ENCODE peak calls at places on chromosomes 11 and 22, in seven cellular contexts. M, N, C, F, O, S and K are unnamed samples.

GRCh38 chr11:128205796-128206195 is 381.6 kb downstream of the ETS1 start:
- DNase-seq in M (no peak), S (no peak), F (no peak), C (no peak), N (no peak), O (no peak), K (no peak)

GRCh38 chr11:121446752-121447156 is 5.4 kb upstream of the SORL1 start:
- DNase-seq in N (peak), F (no peak), C (no peak), M (no peak), O (no peak), S (no peak), K (no peak)

GRCh38 chr22:32951081-32951806 is 106.9 kb downstream of the SYN3 start:
- DNase-seq in O (no peak), S (no peak), F (no peak), C (no peak), N (no peak), M (no peak), K (no peak)

GRCh38 chr11:1298695-1299492 is 10.5 kb downstream of the TOLLIP start:
- DNase-seq in F (no peak), M (peak), S (no peak), O (peak), C (no peak), N (no peak), K (peak)

GRCh38 chr22:20188567-20188877 is 37.7 kb upstream of the CCDC188 start:
- DNase-seq in S (no peak), O (no peak), M (no peak), C (no peak), N (no peak), F (no peak), K (no peak)

GRCh38 chr22:22395230-22395629 is 113.3 kb downstream of the ZNF280B start:
- DNase-seq in S (no peak), F (no peak), C (no peak), M (no peak), N (no peak), O (no peak), K (no peak)

GRCh38 chr22:20128902-20129746 is 2.5 kb upstream of the ZDHHC8 start:
- DNase-seq in C (no peak), F (no peak), N (no peak), O (no peak), S (peak), M (no peak), K (peak)

GRCh38 chr11:31986201-31986889 is 104.5 kb upstream of the RCN1 start:
- DNase-seq in N (no peak), S (no peak), F (no peak), C (no peak), O (no peak), M (no peak), K (peak)

GRCh38 chr11:27699242-27699925 is 871 bp downstream of the BDNF start:
- DNase-seq in F (no peak), O (no peak), S (no peak), C (no peak), N (peak), M (no peak), K (no peak)

GRCh38 chr11:86523738-86524602 is 148.4 kb downstream of the ME3 start:
- DNase-seq in C (peak), S (no peak), F (peak), O (no peak), N (no peak), M (no peak), K (no peak)

GRCh38 chr11:33256031-33256807 is 962 bp upstream of the HIPK3 start:
- DNase-seq in F (no peak), C (no peak), S (no peak), M (no peak), N (peak), O (no peak), K (peak)

GRCh38 chr11:125871391-125872137 is 15.9 kb upstream of the HYLS1 start:
- DNase-seq in C (peak), N (no peak), M (no peak), O (no peak), S (no peak), F (no peak), K (peak)

GRCh38 chr11:2940166-2940929 is 11.1 kb upstream of the PHLDA2 start:
- DNase-seq in O (no peak), N (no peak), M (no peak), C (peak), F (no peak), S (no peak), K (no peak)

GRCh38 chr11:16511109-16511806 is 154.9 kb upstream of the SOX6 start:
- DNase-seq in C (no peak), F (peak), S (no peak), M (no peak), O (no peak), N (peak), K (no peak)

GRCh38 chr11:2750601-2751522 is 51.1 kb upstream of the KCNQ1OT1 start:
- DNase-seq in N (peak), F (no peak), M (peak), C (no peak), O (no peak), S (no peak), K (peak)

GRCh38 chr11:61111786-61112517 is 9.7 kb downstream of the CD5 start:
- DNase-seq in C (no peak), O (no peak), F (no peak), N (no peak), S (peak), M (no peak), K (no peak)

GRCh38 chr11:96204721-96205459 is 138.1 kb downstream of the MAML2 start:
- DNase-seq in O (no peak), F (no peak), S (peak), M (no peak), N (no peak), C (no peak), K (no peak)

GRCh38 chr11:86484164-86484794 is 109.6 kb downstream of the CCDC81 start:
- DNase-seq in C (peak), O (no peak), M (no peak), N (no peak), S (no peak), F (no peak), K (no peak)

GRCh38 chr11:128555606-128556005 is 31.8 kb downstream of the ETS1 start:
- DNase-seq in N (no peak), O (no peak), M (no peak), C (peak), F (no peak), S (no peak), K (no peak)

GRCh38 chr11:5204787-5205186 is 4.3 kb upstream of the OR51V1 start:
- DNase-seq in N (no peak), O (no peak), C (peak), M (no peak), F (peak), S (no peak), K (peak)

GRCh38 chr22:20550851-20551744 is 43.7 kb downstream of the MED15 start:
- DNase-seq in C (no peak), S (peak), O (peak), M (no peak), N (no peak), F (no peak), K (peak)

GRCh38 chr11:10564692-10565318 is 3.7 kb downstream of the LYVE1 start:
- DNase-seq in M (no peak), C (no peak), N (no peak), S (no peak), F (no peak), O (no peak), K (peak)

GRCh38 chr11:116976941-116977570 is 121.2 kb downstream of the SIK3 start:
- DNase-seq in F (no peak), M (no peak), S (no peak), O (no peak), C (no peak), N (no peak), K (peak)

GRCh38 chr22:23156286-23156685 is 11.0 kb downstream of the RAB36 start:
- DNase-seq in S (no peak), N (no peak), C (no peak), M (no peak), F (no peak), O (no peak), K (no peak)

GRCh38 chr11:129750343-129751292 is 65.0 kb upstream of the TMEM45B start:
- DNase-seq in C (peak), S (peak), N (peak), M (peak), F (peak), O (peak), K (peak)

GRCh38 chr22:37659066-37659896 is 758 bp downstream of the PDXP start:
- DNase-seq in O (no peak), S (no peak), C (no peak), N (no peak), F (no peak), M (no peak), K (no peak)

GRCh38 chr11:1450344-1450875 is 36.2 kb downstream of the MOB2 start:
- DNase-seq in N (no peak), O (no peak), S (no peak), F (no peak), M (no peak), C (no peak), K (no peak)

GRCh38 chr11:44456544-44457270 is 108.8 kb upstream of the CD82 start:
- DNase-seq in S (no peak), F (no peak), C (peak), M (no peak), N (peak), O (no peak), K (no peak)

GRCh38 chr22:27502327-27502726 is 299.2 kb downstream of the MN1 start:
- DNase-seq in S (no peak), O (no peak), F (no peak), M (no peak), C (no peak), N (no peak), K (no peak)